ENCODE peak calls at places on chromosomes 16 and 17, in four cellular contexts. P, I, C and R are unnamed samples.
A peak's percentile ranks its signal among the peaks of the same experiment; 100 is the strongest.

GRCh38 chr16:30692381-30693074 is 6.4 kb upstream of the SRCAP start:
- DNase-seq in P (peak; percentile 4), I (no peak), C (no peak), R (no peak)

GRCh38 chr16:19589771-19590302 is 34.3 kb downstream of the VPS35L start:
- DNase-seq in P (no peak), I (no peak), C (no peak), R (no peak)

GRCh38 chr16:87806608-87807546 is 41.1 kb upstream of the KLHDC4 start:
- DNase-seq in P (peak; percentile 54), I (no peak), C (no peak), R (no peak)

GRCh38 chr17:83031321-83031945 is 48.0 kb upstream of the METRNL start:
- DNase-seq in P (no peak), I (no peak), C (no peak), R (no peak)

GRCh38 chr17:58402047-58402446 is 15.3 kb downstream of the RNF43 start:
- DNase-seq in P (no peak), I (no peak), C (no peak), R (no peak)

GRCh38 chr16:23147666-23148065 is 1.6 kb downstream of the USP31 start:
- DNase-seq in P (no peak), I (no peak), C (no peak), R (no peak)

GRCh38 chr17:7404737-7405412 is 978 bp upstream of the TMEM256 start:
- DNase-seq in P (no peak), I (no peak), C (no peak), R (no peak)

GRCh38 chr17:50899559-50900319 is 33.6 kb upstream of the TOB1 start:
- DNase-seq in P (no peak), I (no peak), C (no peak), R (no peak)

GRCh38 chr17:78525511-78526160 is 51.6 kb downstream of the DNAH17 start:
- DNase-seq in P (no peak), I (no peak), C (no peak), R (no peak)

GRCh38 chr17:12665263-12666210 is at the start of gene MYOCD:
- DNase-seq in P (no peak), I (no peak), C (no peak), R (peak; percentile 42)

GRCh38 chr16:66485361-66485760 is 58.3 kb downstream of the BEAN1 start:
- DNase-seq in P (no peak), I (no peak), C (no peak), R (no peak)

GRCh38 chr17:79400989-79401703 is 209.7 kb downstream of the RBFOX3 start:
- DNase-seq in P (peak; percentile 84), I (peak; percentile 27), C (no peak), R (peak; percentile 89)

GRCh38 chr17:7081341-7082062 is 1.5 kb upstream of the CLEC10A start:
- DNase-seq in P (no peak), I (no peak), C (no peak), R (no peak)

GRCh38 chr16:59181821-59182420 is 447.8 kb upstream of the GOT2 start:
- DNase-seq in P (no peak), I (no peak), C (no peak), R (no peak)

DNA sequence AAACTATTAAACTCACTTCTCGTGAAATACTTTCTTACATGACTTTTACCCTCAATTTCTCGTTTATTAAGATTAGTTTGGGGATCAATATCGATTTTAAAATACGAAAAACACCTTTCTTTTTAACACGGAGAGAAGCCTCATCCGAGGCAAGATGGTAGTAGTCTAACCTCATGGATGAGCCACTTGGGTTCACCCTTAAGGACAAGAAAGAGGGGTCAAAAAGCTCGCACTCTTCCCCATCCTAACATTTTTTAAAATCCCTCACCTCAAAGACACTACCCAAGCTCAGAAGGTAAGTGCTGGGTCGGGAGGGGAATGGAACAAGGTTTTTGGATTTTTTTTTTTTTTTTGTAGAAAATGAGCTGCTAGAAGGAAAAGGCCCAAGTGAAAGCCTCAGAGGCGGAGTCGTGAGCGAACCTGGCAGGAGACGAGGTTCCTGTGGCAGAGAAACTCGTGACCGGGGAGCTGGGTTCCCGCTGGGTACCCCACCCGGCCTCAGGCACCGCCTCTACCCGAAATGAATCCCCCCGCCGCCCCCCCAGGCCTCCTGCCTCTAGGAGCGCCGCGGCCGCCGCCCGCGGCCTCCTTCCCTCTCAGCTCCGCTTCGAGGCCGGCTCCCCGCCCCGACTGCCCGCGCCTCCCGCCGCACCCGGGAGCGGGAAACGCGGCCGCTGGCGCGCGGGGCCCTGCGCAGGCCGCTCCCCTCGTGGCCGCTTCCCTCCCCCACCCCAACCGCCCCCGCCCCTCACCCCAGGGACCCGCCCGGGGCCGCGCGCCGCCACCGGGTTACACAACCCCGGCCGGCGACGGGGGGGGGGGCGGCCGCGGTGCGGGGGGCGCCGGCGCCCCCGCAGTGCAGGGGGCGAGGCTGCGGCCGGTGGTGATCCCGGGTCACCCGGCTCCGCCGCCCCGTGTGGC is 1.6 kb downstream of the NUFIP2 start:
- DNase-seq in P (peak; percentile 81), I (no peak), C (no peak), R (peak; percentile 22)
- TF ChIP-seq POLR2AphosphoS5 in P (peak; percentile 28), I (no peak), C (no peak), R (peak; percentile 15)

DNA sequence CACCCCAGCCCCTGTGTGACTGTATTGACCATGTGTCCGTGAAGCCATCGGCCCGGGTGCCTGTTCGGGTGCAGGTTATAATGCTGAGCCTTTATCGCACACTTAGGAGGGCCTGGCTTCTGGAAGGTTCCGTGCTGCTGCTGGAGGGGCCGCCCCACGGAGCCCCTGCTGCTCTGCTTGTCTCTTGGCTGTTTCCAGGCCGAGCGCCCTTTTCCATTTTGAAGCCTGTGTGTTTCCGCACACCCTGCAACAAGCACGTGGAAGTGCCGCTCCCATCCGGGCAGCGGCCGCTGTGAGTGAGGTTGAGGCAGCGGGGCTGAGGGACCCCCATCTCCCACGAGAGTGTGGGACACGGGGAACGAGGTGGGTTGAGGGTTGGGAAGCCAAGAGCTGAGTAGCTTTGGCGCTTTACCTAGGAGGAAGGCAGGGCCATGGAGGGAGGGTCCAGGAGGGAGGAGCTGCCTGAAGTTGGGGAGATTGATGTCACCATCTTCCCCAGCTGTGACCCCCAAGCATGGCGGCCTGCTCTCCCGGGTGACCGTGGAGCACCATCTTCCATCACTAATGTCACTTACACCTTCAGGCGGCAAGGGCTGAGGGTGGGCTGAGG is 200.1 kb upstream of the GSE1 start:
- DNase-seq in P (no peak), I (no peak), C (no peak), R (no peak)
- TF ChIP-seq SPI1 in P (no peak), I (no peak), C (no peak), R (no peak)

DNA sequence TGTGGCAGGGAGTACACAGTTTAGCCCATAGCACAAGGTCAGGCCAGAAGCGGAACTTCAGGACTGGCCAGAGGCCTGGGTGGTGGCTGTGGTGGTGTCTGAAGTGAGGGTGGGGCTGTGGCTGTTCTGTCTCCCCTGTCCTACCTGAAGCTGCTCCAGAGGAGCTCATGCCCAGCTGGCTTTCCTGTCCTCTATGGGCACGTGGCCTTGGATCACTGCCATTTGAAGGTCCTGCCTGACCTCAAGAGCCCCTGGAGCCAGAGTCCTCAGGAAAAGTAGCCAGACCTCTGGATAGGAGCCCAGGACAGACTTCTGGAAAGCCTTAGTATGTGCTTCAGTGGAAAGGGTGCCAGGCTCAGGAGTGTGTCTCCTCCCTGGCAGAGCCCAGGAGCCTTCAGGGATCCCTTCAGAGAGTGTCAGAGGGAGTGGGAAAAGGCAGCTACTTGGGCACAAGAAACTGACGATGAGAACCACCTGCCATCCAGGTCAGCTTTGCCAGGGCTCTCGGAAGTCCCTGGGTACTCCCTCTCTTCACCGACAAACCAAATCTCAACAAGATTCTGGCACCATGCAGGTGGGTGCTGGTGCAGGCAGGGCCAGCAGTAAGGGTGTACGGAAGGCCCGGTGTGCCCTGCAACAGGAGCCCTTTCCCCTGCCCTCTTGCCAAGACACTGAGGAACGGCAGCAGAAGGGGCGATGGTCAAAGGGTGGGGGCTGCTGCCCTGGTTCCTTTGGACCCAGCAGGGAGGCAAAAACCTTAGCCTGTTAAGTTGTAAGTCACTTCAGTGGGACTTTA is 153.7 kb downstream of the NTN1 start:
- DNase-seq in P (no peak), I (no peak), C (no peak), R (no peak)
- TF ChIP-seq POLR2AphosphoS5 in P (no peak), I (no peak), C (no peak), R (no peak)

DNA sequence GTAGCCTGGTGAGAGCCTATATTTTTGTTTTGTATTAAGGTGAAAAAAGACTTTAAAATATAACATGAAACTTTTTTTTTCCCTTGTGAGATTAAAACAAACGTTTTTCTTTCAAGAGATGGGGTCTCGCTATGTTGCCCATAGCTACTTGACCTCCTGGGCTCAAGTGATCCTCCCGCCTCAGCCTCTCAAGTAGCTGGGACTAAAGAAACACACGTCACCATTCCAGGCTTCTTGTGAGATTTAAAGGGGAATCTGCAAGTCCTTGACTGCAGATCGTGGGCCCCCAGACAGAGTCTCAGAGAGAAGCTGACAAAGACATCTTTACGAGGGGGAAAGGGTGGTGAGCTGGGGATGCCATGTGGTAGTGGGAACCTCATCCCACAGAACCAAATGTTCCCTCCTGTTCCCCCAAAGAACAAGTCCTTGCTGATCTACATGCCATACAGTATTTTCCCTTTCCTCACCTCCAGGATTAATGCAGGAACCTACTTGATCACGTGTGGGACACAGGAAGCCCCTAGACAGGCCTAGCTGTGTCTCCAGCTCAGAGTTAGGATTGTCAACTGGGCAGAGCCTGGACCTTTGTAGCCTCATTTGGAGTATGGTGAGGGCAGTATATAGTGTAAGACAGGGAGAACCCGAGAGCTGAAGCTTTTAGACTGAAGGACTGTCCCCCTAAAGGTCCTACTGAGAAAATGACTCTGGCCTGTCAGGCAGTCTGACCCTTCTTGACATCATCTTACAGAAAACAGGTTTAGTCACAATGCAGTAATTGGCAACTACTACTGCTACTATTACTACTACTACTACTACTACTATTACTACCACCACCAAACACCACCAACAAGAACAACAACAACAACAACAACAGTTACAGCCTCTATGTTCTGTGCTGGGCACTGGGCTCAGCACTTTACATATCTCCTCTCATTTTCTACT is 4.1 kb downstream of the MAP3K14 start:
- DNase-seq in P (no peak), I (no peak), C (no peak), R (no peak)
- TF ChIP-seq SPI1 in P (no peak), I (no peak), C (no peak), R (no peak)